ENCODE peak calls at places on chromosomes 16 and 17, in eight cellular contexts. One of them, this sample, is unnamed.

GRCh38 chr17:14333506-14333905 is 32.6 kb downstream of the HS3ST3B1 start:
- DNase-seq in HCT116: no peak
- DNase-seq in fibroblast of pulmonary artery: no peak
- DNase-seq in AG09319: no peak
- DNase-seq in AG09309: no peak
- DNase-seq in fibroblast of lung: no peak
- DNase-seq in cardiac muscle cell: no peak
- DNase-seq in Caco-2: no peak
- DNase-seq in this sample: no peak

GRCh38 chr16:48574148-48574547 is 35.8 kb downstream of the N4BP1 start:
- DNase-seq in HCT116: no peak
- DNase-seq in fibroblast of pulmonary artery: peak; percentile 38
- DNase-seq in AG09319: no peak
- DNase-seq in AG09309: no peak
- DNase-seq in fibroblast of lung: peak; percentile 19
- DNase-seq in cardiac muscle cell: peak; percentile 45
- DNase-seq in Caco-2: no peak
- DNase-seq in this sample: no peak

GRCh38 chr17:77382966-77383612 is 242.3 kb downstream of the SEC14L1 start:
- DNase-seq in HCT116: no peak
- DNase-seq in fibroblast of pulmonary artery: peak; percentile 72
- DNase-seq in AG09319: no peak
- DNase-seq in AG09309: no peak
- DNase-seq in fibroblast of lung: peak; percentile 96
- DNase-seq in cardiac muscle cell: peak; percentile 65
- DNase-seq in Caco-2: no peak
- DNase-seq in this sample: peak; percentile 19

GRCh38 chr17:74457820-74458166 is 8.6 kb upstream of the CD300A start:
- DNase-seq in HCT116: no peak
- DNase-seq in fibroblast of pulmonary artery: no peak
- DNase-seq in AG09319: no peak
- DNase-seq in AG09309: no peak
- DNase-seq in fibroblast of lung: no peak
- DNase-seq in cardiac muscle cell: no peak
- DNase-seq in Caco-2: no peak
- DNase-seq in this sample: no peak

GRCh38 chr17:60138769-60139437 is 10.9 kb upstream of the CA4 start:
- DNase-seq in HCT116: no peak
- DNase-seq in fibroblast of pulmonary artery: no peak
- DNase-seq in AG09319: no peak
- DNase-seq in AG09309: no peak
- DNase-seq in fibroblast of lung: no peak
- DNase-seq in cardiac muscle cell: no peak
- DNase-seq in Caco-2: peak; percentile 31
- DNase-seq in this sample: peak; percentile 34

GRCh38 chr17:63435681-63436522 is 10.2 kb downstream of the CYB561 start:
- DNase-seq in HCT116: no peak
- DNase-seq in fibroblast of pulmonary artery: no peak
- DNase-seq in AG09319: no peak
- DNase-seq in AG09309: no peak
- DNase-seq in fibroblast of lung: no peak
- DNase-seq in cardiac muscle cell: no peak
- DNase-seq in Caco-2: no peak
- DNase-seq in this sample: no peak

GRCh38 chr17:35969558-35970442 is 11.5 kb downstream of the CCL16 start:
- DNase-seq in HCT116: peak; percentile 76
- DNase-seq in fibroblast of pulmonary artery: peak; percentile 85
- DNase-seq in AG09319: peak; percentile 47
- DNase-seq in AG09309: peak; percentile 24
- DNase-seq in fibroblast of lung: peak; percentile 81
- DNase-seq in cardiac muscle cell: peak; percentile 88
- DNase-seq in Caco-2: peak; percentile 84
- DNase-seq in this sample: peak; percentile 64

GRCh38 chr17:63476857-63477470 is at the start of gene ACE:
- DNase-seq in HCT116: no peak
- DNase-seq in fibroblast of pulmonary artery: no peak
- DNase-seq in AG09319: no peak
- DNase-seq in AG09309: no peak
- DNase-seq in fibroblast of lung: no peak
- DNase-seq in cardiac muscle cell: peak; percentile 25
- DNase-seq in Caco-2: peak; percentile 60
- DNase-seq in this sample: no peak

GRCh38 chr17:76437467-76438402 is 15.2 kb downstream of the UBE2O start:
- DNase-seq in HCT116: no peak
- DNase-seq in fibroblast of pulmonary artery: no peak
- DNase-seq in AG09319: no peak
- DNase-seq in AG09309: no peak
- DNase-seq in fibroblast of lung: no peak
- DNase-seq in cardiac muscle cell: no peak
- DNase-seq in Caco-2: no peak
- DNase-seq in this sample: no peak

GRCh38 chr17:50630524-50631194 is 4.0 kb upstream of the ABCC3 start:
- DNase-seq in HCT116: peak; percentile 59
- DNase-seq in fibroblast of pulmonary artery: peak; percentile 29
- DNase-seq in AG09319: no peak
- DNase-seq in AG09309: no peak
- DNase-seq in fibroblast of lung: no peak
- DNase-seq in cardiac muscle cell: peak; percentile 23
- DNase-seq in Caco-2: peak; percentile 81
- DNase-seq in this sample: no peak

GRCh38 chr16:54931757-54932660 is 1.3 kb downstream of the IRX5 start:
- DNase-seq in HCT116: no peak
- DNase-seq in fibroblast of pulmonary artery: no peak
- DNase-seq in AG09319: no peak
- DNase-seq in AG09309: no peak
- DNase-seq in fibroblast of lung: no peak
- DNase-seq in cardiac muscle cell: no peak
- DNase-seq in Caco-2: no peak
- DNase-seq in this sample: no peak

GRCh38 chr17:58165981-58166380 is 801 bp upstream of the OR4D2 start:
- DNase-seq in HCT116: no peak
- DNase-seq in fibroblast of pulmonary artery: no peak
- DNase-seq in AG09319: no peak
- DNase-seq in AG09309: no peak
- DNase-seq in fibroblast of lung: no peak
- DNase-seq in cardiac muscle cell: no peak
- DNase-seq in Caco-2: no peak
- DNase-seq in this sample: no peak

DNA sequence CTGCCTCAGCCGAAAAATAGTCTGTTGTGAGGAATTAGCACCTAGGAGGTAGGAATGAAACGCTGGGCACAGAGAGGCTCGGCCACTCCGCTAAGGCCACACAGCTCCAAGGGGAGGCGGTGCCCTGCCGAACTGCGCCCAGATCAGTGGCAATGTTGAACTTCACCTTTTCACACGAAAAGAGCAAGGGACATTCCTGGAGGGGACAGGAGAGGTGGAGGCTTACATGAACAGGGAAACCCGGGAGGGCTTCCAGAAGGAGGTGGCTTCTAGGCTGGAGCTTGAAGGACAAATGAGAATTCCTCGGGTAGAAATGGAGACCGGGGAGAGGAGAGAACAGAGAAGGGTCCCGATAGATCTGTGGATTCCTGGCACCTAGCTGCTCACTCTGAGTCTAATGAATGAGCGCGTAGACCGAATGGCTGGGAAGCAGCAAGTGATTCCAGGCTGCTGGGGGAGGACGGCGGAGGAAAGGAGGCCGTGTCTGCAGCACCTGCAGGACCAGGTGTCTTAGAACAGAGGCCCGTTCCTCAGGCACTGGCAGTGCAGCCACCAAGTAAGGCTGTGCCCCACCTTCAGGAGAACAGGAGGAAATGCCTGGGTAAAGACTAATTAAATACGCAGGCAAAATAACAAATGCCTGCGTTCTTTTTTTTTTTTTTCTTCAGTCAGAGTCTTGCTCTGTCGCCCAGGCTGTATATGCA is 723 bp upstream of the SLC38A10 start:
- DNase-seq in HCT116: peak; percentile 80
- DNase-seq in fibroblast of pulmonary artery: peak; percentile 46
- DNase-seq in AG09319: no peak
- DNase-seq in AG09309: no peak
- DNase-seq in fibroblast of lung: peak; percentile 32
- DNase-seq in cardiac muscle cell: peak; percentile 35
- DNase-seq in Caco-2: peak; percentile 83
- DNase-seq in this sample: no peak
- TF ChIP-seq CTCF in HCT116: peak; percentile 46
- TF ChIP-seq CTCF in fibroblast of pulmonary artery: peak; percentile 38
- TF ChIP-seq CTCF in AG09319: peak; percentile 28
- TF ChIP-seq CTCF in AG09309: peak; percentile 33
- TF ChIP-seq CTCF in fibroblast of lung: peak; percentile 42
- TF ChIP-seq CTCF in cardiac muscle cell: peak; percentile 34
- TF ChIP-seq CTCF in Caco-2: peak; percentile 44
- TF ChIP-seq CTCF in this sample: peak; percentile 53

DNA sequence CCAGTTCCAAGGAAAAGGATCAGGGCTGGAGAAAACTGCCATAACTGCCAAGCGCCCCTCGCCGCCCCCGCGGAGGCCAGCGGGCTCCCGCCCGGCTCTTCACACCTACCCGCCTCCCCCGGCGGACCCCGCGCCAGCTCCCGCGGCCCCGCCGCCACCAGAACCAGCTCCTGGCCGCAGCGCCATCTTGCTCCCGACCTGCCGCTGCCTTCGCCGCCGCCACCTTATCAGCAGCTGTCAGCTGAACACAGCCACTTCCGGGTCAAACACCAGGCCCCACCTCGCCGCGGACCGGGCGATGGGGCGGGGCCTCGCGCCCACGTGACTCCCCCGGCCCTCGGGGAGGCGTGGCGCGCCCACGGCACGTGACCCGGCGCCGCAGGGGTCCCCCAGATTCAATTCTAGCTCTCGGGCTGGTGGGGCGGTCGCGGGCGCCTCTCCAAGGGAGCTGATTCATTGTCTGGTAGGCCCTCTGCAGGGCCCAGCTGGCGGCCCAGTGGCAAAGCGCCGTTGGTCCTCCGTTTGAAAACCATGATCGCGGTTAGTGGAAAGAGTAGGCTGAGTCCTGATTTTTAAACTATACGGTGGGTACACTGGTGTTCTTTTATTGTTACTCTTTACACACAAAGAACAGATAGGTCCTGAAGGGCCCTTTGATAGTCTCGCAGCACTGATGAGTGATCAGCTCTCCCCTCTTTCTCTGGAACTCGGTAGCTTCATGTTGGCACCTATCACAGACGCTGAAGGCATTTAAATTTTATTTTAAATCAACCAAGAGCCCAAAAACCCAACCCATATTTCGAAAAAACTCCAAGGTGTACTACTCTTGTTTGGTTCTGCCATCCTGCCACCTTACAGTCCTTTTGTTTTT is at the start of gene SYNRG:
- DNase-seq in HCT116: peak; percentile 86
- DNase-seq in fibroblast of pulmonary artery: peak; percentile 96
- DNase-seq in AG09319: peak; percentile 89
- DNase-seq in AG09309: peak; percentile 82
- DNase-seq in fibroblast of lung: peak; percentile 95
- DNase-seq in cardiac muscle cell: peak; percentile 98
- DNase-seq in Caco-2: peak; percentile 97
- DNase-seq in this sample: peak; percentile 94
- TF ChIP-seq CTCF in HCT116: no peak
- TF ChIP-seq CTCF in fibroblast of pulmonary artery: peak; percentile 29
- TF ChIP-seq CTCF in AG09319: peak; percentile 34
- TF ChIP-seq CTCF in AG09309: peak; percentile 40
- TF ChIP-seq CTCF in fibroblast of lung: peak; percentile 32
- TF ChIP-seq CTCF in cardiac muscle cell: peak; percentile 43
- TF ChIP-seq CTCF in Caco-2: peak; percentile 64
- TF ChIP-seq CTCF in this sample: peak; percentile 23

GRCh38 chr17:46979023-46979870 is at the start of gene RPRML:
- DNase-seq in HCT116: no peak
- DNase-seq in fibroblast of pulmonary artery: peak; percentile 7
- DNase-seq in AG09319: no peak
- DNase-seq in AG09309: no peak
- DNase-seq in fibroblast of lung: no peak
- DNase-seq in cardiac muscle cell: peak; percentile 35
- DNase-seq in Caco-2: no peak
- DNase-seq in this sample: no peak

GRCh38 chr17:46977750-46978488 is 1.1 kb downstream of the RPRML start:
- DNase-seq in HCT116: no peak
- DNase-seq in fibroblast of pulmonary artery: no peak
- DNase-seq in AG09319: no peak
- DNase-seq in AG09309: no peak
- DNase-seq in fibroblast of lung: no peak
- DNase-seq in cardiac muscle cell: no peak
- DNase-seq in Caco-2: no peak
- DNase-seq in this sample: no peak

GRCh38 chr17:46976626-46977270 is 2.3 kb downstream of the RPRML start:
- DNase-seq in HCT116: no peak
- DNase-seq in fibroblast of pulmonary artery: no peak
- DNase-seq in AG09319: no peak
- DNase-seq in AG09309: no peak
- DNase-seq in fibroblast of lung: no peak
- DNase-seq in cardiac muscle cell: no peak
- DNase-seq in Caco-2: no peak
- DNase-seq in this sample: no peak

GRCh38 chr17:46978489-46979022 is 497 bp downstream of the RPRML start:
- DNase-seq in HCT116: no peak
- DNase-seq in fibroblast of pulmonary artery: no peak
- DNase-seq in AG09319: no peak
- DNase-seq in AG09309: no peak
- DNase-seq in fibroblast of lung: no peak
- DNase-seq in cardiac muscle cell: peak; percentile 8
- DNase-seq in Caco-2: no peak
- DNase-seq in this sample: no peak

GRCh38 chr17:46977348-46977747 is 1.7 kb downstream of the RPRML start:
- DNase-seq in HCT116: no peak
- DNase-seq in fibroblast of pulmonary artery: peak; percentile 39
- DNase-seq in AG09319: no peak
- DNase-seq in AG09309: no peak
- DNase-seq in fibroblast of lung: peak; percentile 16
- DNase-seq in cardiac muscle cell: peak; percentile 32
- DNase-seq in Caco-2: peak; percentile 82
- DNase-seq in this sample: no peak
- TF ChIP-seq CTCF in HCT116: peak; percentile 23
- TF ChIP-seq CTCF in fibroblast of pulmonary artery: peak; percentile 37
- TF ChIP-seq CTCF in AG09319: no peak
- TF ChIP-seq CTCF in AG09309: no peak
- TF ChIP-seq CTCF in fibroblast of lung: peak; percentile 28
- TF ChIP-seq CTCF in cardiac muscle cell: peak; percentile 32
- TF ChIP-seq CTCF in Caco-2: peak; percentile 66
- TF ChIP-seq CTCF in this sample: no peak

GRCh38 chr16:743794-744500 is 3.1 kb upstream of the CIAO3 start:
- DNase-seq in HCT116: no peak
- DNase-seq in fibroblast of pulmonary artery: no peak
- DNase-seq in AG09319: no peak
- DNase-seq in AG09309: no peak
- DNase-seq in fibroblast of lung: no peak
- DNase-seq in cardiac muscle cell: no peak
- DNase-seq in Caco-2: no peak
- DNase-seq in this sample: no peak

GRCh38 chr16:749010-749409 is 8.2 kb upstream of the CIAO3 start:
- DNase-seq in HCT116: no peak
- DNase-seq in fibroblast of pulmonary artery: peak; percentile 80
- DNase-seq in AG09319: peak; percentile 60
- DNase-seq in AG09309: peak; percentile 87
- DNase-seq in fibroblast of lung: peak; percentile 55
- DNase-seq in cardiac muscle cell: peak; percentile 90
- DNase-seq in Caco-2: no peak
- DNase-seq in this sample: no peak

GRCh38 chr16:746637-747036 is 5.8 kb upstream of the CIAO3 start:
- DNase-seq in HCT116: no peak
- DNase-seq in fibroblast of pulmonary artery: no peak
- DNase-seq in AG09319: no peak
- DNase-seq in AG09309: no peak
- DNase-seq in fibroblast of lung: no peak
- DNase-seq in cardiac muscle cell: no peak
- DNase-seq in Caco-2: no peak
- DNase-seq in this sample: no peak

GRCh38 chr16:747978-748746 is 7.4 kb upstream of the CIAO3 start:
- DNase-seq in HCT116: no peak
- DNase-seq in fibroblast of pulmonary artery: no peak
- DNase-seq in AG09319: no peak
- DNase-seq in AG09309: no peak
- DNase-seq in fibroblast of lung: no peak
- DNase-seq in cardiac muscle cell: no peak
- DNase-seq in Caco-2: no peak
- DNase-seq in this sample: no peak

GRCh38 chr16:745739-746138 is 4.9 kb upstream of the CIAO3 start:
- DNase-seq in HCT116: no peak
- DNase-seq in fibroblast of pulmonary artery: no peak
- DNase-seq in AG09319: no peak
- DNase-seq in AG09309: no peak
- DNase-seq in fibroblast of lung: no peak
- DNase-seq in cardiac muscle cell: no peak
- DNase-seq in Caco-2: no peak
- DNase-seq in this sample: no peak
- TF ChIP-seq CTCF in HCT116: peak; percentile 76
- TF ChIP-seq CTCF in fibroblast of pulmonary artery: peak; percentile 18
- TF ChIP-seq CTCF in AG09319: peak; percentile 7
- TF ChIP-seq CTCF in AG09309: peak; percentile 32
- TF ChIP-seq CTCF in fibroblast of lung: peak; percentile 23
- TF ChIP-seq CTCF in cardiac muscle cell: peak; percentile 15
- TF ChIP-seq CTCF in Caco-2: peak; percentile 80
- TF ChIP-seq CTCF in this sample: peak; percentile 29

This sample was measured in CD14-positive monocyte.